ENCODE peak calls at places on chromosome 4, in five cellular contexts. P, S, Z, C and X are unnamed samples.

GRCh38 chr4:180960758-180961401 is 1282.3 kb upstream of the TENM3 start:
- DNase-seq in Z (no peak), S (no peak), C (no peak), P (peak; percentile 20), X (peak; percentile 82)

GRCh38 chr4:4666693-4667642 is 125.1 kb upstream of the STX18 start:
- DNase-seq in C (no peak), S (no peak), Z (no peak), P (no peak), X (no peak)

GRCh38 chr4:178356725-178357124 is 914.5 kb upstream of the AGA start:
- DNase-seq in P (no peak), C (no peak), S (no peak), Z (no peak), X (no peak)

GRCh38 chr4:111631157-111631999 is 513.9 kb upstream of the FAM241A start:
- DNase-seq in Z (peak; percentile 0), C (no peak), P (no peak), S (peak; percentile 27), X (no peak)

GRCh38 chr4:581753-582361 is 5.8 kb upstream of the TMEM271 start:
- DNase-seq in P (no peak), Z (no peak), C (no peak), S (no peak), X (no peak)

GRCh38 chr4:185304541-185304940 is 91.2 kb downstream of the LRP2BP start:
- DNase-seq in S (no peak), Z (no peak), C (no peak), P (no peak), X (no peak)

GRCh38 chr4:67465763-67466052 is 79.6 kb downstream of the CENPC start:
- DNase-seq in S (no peak), Z (no peak), P (no peak), C (no peak), X (no peak)

GRCh38 chr4:159227984-159228383 is 125.1 kb downstream of the RAPGEF2 start:
- DNase-seq in S (peak; percentile 68), C (no peak), Z (no peak), P (peak; percentile 24), X (peak; percentile 45)

GRCh38 chr4:87734936-87735335 is 64.4 kb upstream of the IBSP start:
- DNase-seq in Z (no peak), C (no peak), P (no peak), S (no peak), X (no peak)

GRCh38 chr4:85565761-85566480 is 91.0 kb downstream of the ARHGAP24 start:
- DNase-seq in S (peak; percentile 20), P (no peak), C (no peak), Z (no peak), X (no peak)

GRCh38 chr4:98232202-98232601 is 29.0 kb upstream of the RAP1GDS1 start:
- DNase-seq in Z (peak; percentile 20), C (no peak), P (no peak), S (peak; percentile 39), X (no peak)

GRCh38 chr4:41095973-41096372 is 118.4 kb downstream of the APBB2 start:
- DNase-seq in C (no peak), P (no peak), Z (no peak), S (no peak), X (no peak)

GRCh38 chr4:5365071-5366008 is 314.1 kb downstream of the STK32B start:
- DNase-seq in C (no peak), P (no peak), Z (no peak), S (peak; percentile 94), X (no peak)

GRCh38 chr4:122423246-122423645 is 33.3 kb downstream of the IL2 start:
- DNase-seq in Z (no peak), C (no peak), P (no peak), S (no peak), X (no peak)

GRCh38 chr4:56907489-56908205 is at the start of gene REST:
- DNase-seq in S (peak; percentile 36), P (peak; percentile 92), Z (peak; percentile 0), C (peak; percentile 72), X (peak; percentile 62)

GRCh38 chr4:85028910-85029309 is 62.4 kb upstream of the WDFY3 start:
- DNase-seq in C (no peak), P (no peak), S (no peak), Z (peak; percentile 89), X (peak; percentile 15)

GRCh38 chr4:132669786-132670185 is 479.3 kb upstream of the PCDH10 start:
- DNase-seq in C (no peak), P (no peak), S (no peak), Z (no peak), X (no peak)

GRCh38 chr4:132396636-132397035 is 752.5 kb upstream of the PCDH10 start:
- DNase-seq in S (no peak), C (no peak), Z (no peak), P (no peak), X (no peak)

GRCh38 chr4:89752932-89753598 is 83.9 kb downstream of the SNCA start:
- DNase-seq in C (no peak), P (no peak), S (peak; percentile 70), Z (peak; percentile 48), X (peak; percentile 32)

GRCh38 chr4:37320518-37321235 is 76.1 kb downstream of the NWD2 start:
- DNase-seq in C (no peak), P (no peak), S (no peak), Z (no peak), X (no peak)

GRCh38 chr4:83150563-83151330 is 36.2 kb upstream of the PLAC8 start:
- DNase-seq in P (no peak), S (peak; percentile 15), C (no peak), Z (no peak), X (no peak)

GRCh38 chr4:7059673-7060072 is 8.2 kb downstream of the GRPEL1 start:
- DNase-seq in Z (no peak), C (no peak), P (no peak), S (no peak), X (no peak)

GRCh38 chr4:40325406-40326019 is 9.6 kb upstream of the CHRNA9 start:
- DNase-seq in Z (peak; percentile 56), P (peak; percentile 80), S (peak; percentile 86), C (peak; percentile 27), X (peak; percentile 61)

GRCh38 chr4:147640331-147640730 is 23.1 kb downstream of the TMEM184C start:
- DNase-seq in Z (no peak), C (no peak), S (no peak), P (no peak), X (no peak)

GRCh38 chr4:182062936-182063335 is 180.3 kb upstream of the TENM3 start:
- DNase-seq in P (no peak), Z (peak; percentile 9), S (peak; percentile 81), C (no peak), X (no peak)

GRCh38 chr4:46931981-46932380 is 22.9 kb upstream of the COX7B2 start:
- DNase-seq in S (peak; percentile 41), P (peak; percentile 55), C (peak; percentile 2), Z (no peak), X (peak; percentile 59)

GRCh38 chr4:185235480-185236154 is 26.2 kb downstream of the SNX25 start:
- DNase-seq in S (peak; percentile 49), P (no peak), Z (no peak), C (no peak), X (peak; percentile 22)

GRCh38 chr4:137674066-137674465 is 141.8 kb upstream of the PCDH18 start:
- DNase-seq in P (no peak), S (no peak), C (no peak), Z (no peak), X (no peak)

GRCh38 chr4:87213425-87213824 is 7.0 kb downstream of the KLHL8 start:
- DNase-seq in Z (no peak), C (no peak), S (peak; percentile 38), P (no peak), X (no peak)

GRCh38 chr4:89617256-89617655 is 219.7 kb downstream of the SNCA start:
- DNase-seq in P (no peak), C (no peak), Z (peak; percentile 27), S (no peak), X (no peak)